ENCODE peak calls at places on chromosomes 1 and 21, in four cellular contexts. S is fibroblast of the aortic adventitia, I is AG10803, L is NCI-H1436. B is an unnamed sample.

GRCh38 chr1:15952317-15953258 is 23.3 kb downstream of the ZBTB17 start:
- DNase-seq in S (peak; percentile 85), I (peak; percentile 86), L (no peak), B (no peak)

GRCh38 chr1:201511925-201512539 is 5.1 kb upstream of the CSRP1 start:
- DNase-seq in S (no peak), I (no peak), L (no peak), B (no peak)

GRCh38 chr1:41682845-41683630 is 198.6 kb upstream of the EDN2 start:
- DNase-seq in S (no peak), I (peak; percentile 55), L (no peak), B (no peak)

GRCh38 chr1:206955476-206956312 is 9.4 kb upstream of the PIGR start:
- DNase-seq in S (peak; percentile 8), I (peak; percentile 90), L (no peak), B (no peak)

GRCh38 chr1:232172556-232172955 is 457.4 kb downstream of the SIPA1L2 start:
- DNase-seq in S (no peak), I (no peak), L (no peak), B (no peak)

GRCh38 chr21:42198949-42199348 is 20.0 kb upstream of the ABCG1 start:
- DNase-seq in S (no peak), I (no peak), L (no peak), B (peak; percentile 85)

GRCh38 chr1:164763098-164763497 is 204.1 kb downstream of the PBX1 start:
- DNase-seq in S (no peak), I (no peak), L (no peak), B (no peak)

GRCh38 chr1:40423264-40423642 is 27.0 kb upstream of the ZFP69B start:
- DNase-seq in S (no peak), I (no peak), L (no peak), B (no peak)

GRCh38 chr1:247407180-247407616 is 8.8 kb upstream of the NLRP3 start:
- DNase-seq in S (no peak), I (no peak), L (no peak), B (no peak)

GRCh38 chr1:17561561-17561985 is 22.1 kb downstream of the ARHGEF10L start:
- DNase-seq in S (peak; percentile 57), I (peak; percentile 44), L (no peak), B (no peak)

GRCh38 chr1:58505286-58505685 is 41.2 kb downstream of the OMA1 start:
- DNase-seq in S (no peak), I (no peak), L (no peak), B (no peak)

GRCh38 chr1:149899460-149900284 is at the start of gene BOLA1:
- DNase-seq in S (peak; percentile 88), I (peak; percentile 80), L (peak; percentile 88), B (peak; percentile 96)

GRCh38 chr1:205578780-205579571 is 52.8 kb downstream of the ELK4 start:
- DNase-seq in S (no peak), I (no peak), L (peak; percentile 32), B (no peak)

B was measured in NCI-H2227 treated with DMSO at 0.1 percent for 48 hours.